ENCODE peak calls at places on chromosomes 16 and 17, in four cellular contexts. S, V, E and Z are unnamed samples.

GRCh38 chr16:4328580-4329353 is 12.9 kb downstream of the GLIS2 start:
- DNase-seq in V (peak), S (no peak), E (no peak), Z (no peak)

GRCh38 chr16:9053006-9053601 is 38.3 kb upstream of the HAPSTR1 start:
- DNase-seq in V (peak), E (no peak), S (peak), Z (peak)

GRCh38 chr17:7219812-7220592 is at the start of the genes ACADVL and DLG4:
- DNase-seq in S (peak), V (peak), E (no peak), Z (peak)

GRCh38 chr17:65403129-65403528 is 158.3 kb downstream of the AXIN2 start:
- DNase-seq in V (no peak), E (no peak), S (no peak), Z (no peak)

GRCh38 chr16:31508706-31509523 is 724 bp upstream of the RUSF1 start:
- DNase-seq in V (no peak), E (no peak), S (peak), Z (no peak)

GRCh38 chr17:61318684-61319098 is 81.0 kb upstream of the TBX2 start:
- DNase-seq in E (no peak), S (no peak), V (no peak), Z (no peak)

GRCh38 chr17:1487939-1488825 is 4.3 kb downstream of the MYO1C start:
- DNase-seq in E (no peak), V (peak), S (peak), Z (peak)

GRCh38 chr16:35636831-35637230 is 2177.4 kb downstream of the TP53TG3F start:
- DNase-seq in V (no peak), S (no peak), E (no peak), Z (no peak)

GRCh38 chr16:31202402-31203385 is at the start of gene PYCARD:
- DNase-seq in S (peak), E (no peak), V (peak), Z (no peak)

GRCh38 chr16:4639899-4640509 is 15.4 kb downstream of the MGRN1 start:
- DNase-seq in S (no peak), E (no peak), V (no peak), Z (no peak)

GRCh38 chr17:5585814-5586558 is 1.7 kb upstream of the NLRP1 start:
- DNase-seq in E (peak), S (no peak), V (no peak), Z (peak)

GRCh38 chr17:61413654-61414133 is 14.1 kb downstream of the TBX2 start:
- DNase-seq in S (no peak), E (no peak), V (peak), Z (no peak)

GRCh38 chr16:22018559-22018958 is 10.6 kb downstream of the MOSMO start:
- DNase-seq in V (no peak), S (no peak), E (no peak), Z (no peak)

GRCh38 chr17:62984801-62985200 is 18.8 kb downstream of the TANC2 start:
- DNase-seq in V (no peak), E (no peak), S (no peak), Z (no peak)

GRCh38 chr17:68389041-68389440 is 68.3 kb downstream of the WIPI1 start:
- DNase-seq in V (no peak), E (no peak), S (no peak), Z (no peak)

GRCh38 chr17:75695830-75696271 is 25.4 kb upstream of the ITGB4 start:
- DNase-seq in S (no peak), V (no peak), E (no peak), Z (no peak)

GRCh38 chr17:39606434-39607056 is 1.2 kb downstream of the NEUROD2 start:
- DNase-seq in S (no peak), E (no peak), V (no peak), Z (no peak)

GRCh38 chr17:77441130-77441920 is 300.6 kb downstream of the SEC14L1 start:
- DNase-seq in V (no peak), S (no peak), E (peak), Z (no peak)

GRCh38 chr17:21039839-21040575 is 2.8 kb downstream of the USP22 start:
- DNase-seq in V (peak), E (no peak), S (peak), Z (peak)

GRCh38 chr16:19175492-19176262 is 7.6 kb downstream of the SYT17 start:
- DNase-seq in V (no peak), E (no peak), S (no peak), Z (no peak)

GRCh38 chr17:6843241-6843890 is 11.8 kb upstream of the TEKT1 start:
- DNase-seq in S (peak), V (peak), E (no peak), Z (peak)

DNA sequence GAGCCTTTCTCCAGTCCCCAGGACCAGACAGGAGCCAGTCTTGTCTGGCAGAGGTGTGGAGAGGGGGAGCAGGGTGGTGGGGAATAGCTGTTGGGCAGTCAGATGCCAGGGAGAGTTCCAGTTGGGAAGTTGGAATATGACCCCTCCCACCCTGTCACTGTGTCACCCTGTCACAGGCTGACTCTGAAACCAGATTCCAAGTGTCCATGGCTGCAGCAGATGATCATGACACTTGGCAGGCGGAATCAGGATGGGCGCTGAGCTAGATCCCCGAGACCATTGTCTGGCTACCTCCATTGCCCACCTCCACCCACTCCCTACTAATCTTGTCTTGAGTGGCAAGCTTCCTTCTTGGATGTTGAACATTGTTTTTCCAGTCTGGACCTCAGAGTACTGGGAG is 9.2 kb upstream of the NFATC3 start:
- DNase-seq in S (no peak), E (no peak), V (no peak), Z (no peak)
- TF ChIP-seq FOXM1 in S (no peak), E (no peak), V (no peak), Z (no peak)

GRCh38 chr16:84481051-84481735 is 23.3 kb downstream of the MEAK7 start:
- DNase-seq in V (no peak), S (no peak), E (no peak), Z (no peak)
- TF ChIP-seq FOXM1 in V (no peak), S (no peak), E (no peak), Z (no peak)

DNA sequence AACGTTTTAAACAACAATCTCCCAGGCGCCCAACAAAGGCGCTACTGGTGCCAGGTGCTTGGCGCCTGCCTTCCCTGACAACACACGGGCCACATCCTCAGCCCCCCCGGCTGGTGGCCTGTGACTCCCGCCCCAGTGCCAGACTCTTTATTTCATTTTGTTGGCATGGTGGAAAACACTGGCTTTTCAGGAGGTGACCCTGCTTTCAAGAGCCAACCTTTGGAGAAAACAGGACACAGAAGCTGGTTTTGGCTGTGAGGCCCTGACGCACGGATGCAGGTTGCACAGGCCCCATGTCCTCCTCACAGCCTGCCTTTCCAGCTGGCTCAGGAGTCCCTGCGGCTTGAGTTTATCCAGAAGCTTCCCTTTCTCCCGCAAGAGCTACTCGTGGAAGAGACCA is 100.0 kb downstream of the METRNL start:
- DNase-seq in E (no peak), S (no peak), V (no peak), Z (no peak)
- TF ChIP-seq FOXM1 in E (no peak), S (no peak), V (no peak), Z (no peak)

DNA sequence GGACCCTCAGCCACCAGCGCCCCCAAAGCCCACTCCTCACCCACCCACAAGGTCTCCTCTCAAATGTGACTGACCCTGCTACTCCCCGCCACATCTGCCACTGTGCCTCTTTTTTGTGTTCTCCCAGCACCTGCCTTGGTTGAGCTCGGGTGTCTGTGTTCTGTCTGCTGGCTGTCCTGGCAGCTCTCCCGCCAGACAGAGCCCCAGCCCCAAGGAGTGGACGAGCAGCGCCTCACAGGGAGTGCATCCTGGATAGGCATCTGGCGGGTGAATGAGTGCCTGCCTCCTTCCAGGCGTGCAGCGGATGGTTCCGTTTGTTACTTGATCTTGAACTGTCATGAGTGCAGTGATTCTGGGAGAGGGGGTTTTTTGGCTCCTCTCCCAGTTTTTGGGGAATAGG is 77.7 kb downstream of the SRCIN1 start:
- DNase-seq in V (peak), E (no peak), S (no peak), Z (no peak)
- TF ChIP-seq FOXM1 in V (no peak), E (no peak), S (no peak), Z (no peak)

GRCh38 chr16:72247821-72248253 is 75.9 kb upstream of the PMFBP1 start:
- DNase-seq in S (no peak), E (no peak), V (no peak), Z (no peak)
- TF ChIP-seq FOXM1 in S (no peak), E (no peak), V (no peak), Z (no peak)

DNA sequence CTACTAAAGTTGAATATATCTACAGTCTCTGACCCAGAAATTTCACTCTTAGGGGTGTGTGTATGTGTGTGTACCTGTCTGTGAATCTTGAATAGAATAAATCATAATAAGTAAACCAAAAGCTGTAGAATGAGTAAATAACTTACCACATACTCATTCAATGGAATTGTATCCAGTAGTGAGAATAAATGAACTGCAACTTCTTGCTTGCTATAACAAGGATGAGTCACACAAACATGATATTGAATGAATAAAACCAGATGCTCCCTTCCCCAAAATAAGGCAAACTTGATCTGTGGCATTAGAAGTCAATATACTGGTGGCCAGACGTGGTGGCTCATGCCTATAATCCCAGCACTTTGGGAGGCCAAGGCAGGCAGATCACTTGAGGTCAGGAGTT is 259.8 kb upstream of the MON1B start:
- DNase-seq in E (no peak), V (no peak), S (no peak), Z (no peak)
- TF ChIP-seq FOXM1 in E (no peak), V (no peak), S (no peak), Z (no peak)